ENCODE peak calls at places on chromosomes 13 and 19, in eight cellular contexts. One of them, this sample, is unnamed.

GRCh38 chr19:50155520-50156109 is 7.5 kb downstream of the IZUMO2 start:
- DNase-seq in skeletal muscle cell: no peak
- DNase-seq in NCI-H510A treated with DMSO at 0.1 percent for 48 hours: no peak
- DNase-seq in ELR: no peak
- DNase-seq in tibial nerve: no peak
- DNase-seq in T-cell: no peak
- DNase-seq in stromal cell of bone marrow: no peak
- DNase-seq in occipital lobe: no peak
- DNase-seq in this sample: no peak

GRCh38 chr13:40547545-40548322 is 118.7 kb downstream of the FOXO1 start:
- DNase-seq in skeletal muscle cell: no peak
- DNase-seq in NCI-H510A treated with DMSO at 0.1 percent for 48 hours: no peak
- DNase-seq in ELR: no peak
- DNase-seq in tibial nerve: no peak
- DNase-seq in T-cell: no peak
- DNase-seq in stromal cell of bone marrow: no peak
- DNase-seq in occipital lobe: no peak
- DNase-seq in this sample: no peak

GRCh38 chr13:36418022-36418805 is 14.1 kb upstream of the CCNA1 start:
- DNase-seq in skeletal muscle cell: peak
- DNase-seq in NCI-H510A treated with DMSO at 0.1 percent for 48 hours: no peak
- DNase-seq in ELR: peak
- DNase-seq in tibial nerve: no peak
- DNase-seq in T-cell: no peak
- DNase-seq in stromal cell of bone marrow: peak
- DNase-seq in occipital lobe: no peak
- DNase-seq in this sample: no peak

GRCh38 chr19:54677217-54677616 is 14.4 kb downstream of the LILRB4 start:
- DNase-seq in skeletal muscle cell: no peak
- DNase-seq in NCI-H510A treated with DMSO at 0.1 percent for 48 hours: no peak
- DNase-seq in ELR: no peak
- DNase-seq in tibial nerve: no peak
- DNase-seq in T-cell: no peak
- DNase-seq in stromal cell of bone marrow: no peak
- DNase-seq in occipital lobe: no peak
- DNase-seq in this sample: no peak

GRCh38 chr19:38199340-38199739 is 24.7 kb downstream of the DPF1 start:
- DNase-seq in skeletal muscle cell: no peak
- DNase-seq in NCI-H510A treated with DMSO at 0.1 percent for 48 hours: no peak
- DNase-seq in ELR: no peak
- DNase-seq in tibial nerve: no peak
- DNase-seq in T-cell: no peak
- DNase-seq in stromal cell of bone marrow: no peak
- DNase-seq in occipital lobe: no peak
- DNase-seq in this sample: no peak

GRCh38 chr19:628168-628567 is 5.2 kb downstream of the POLRMT start:
- DNase-seq in skeletal muscle cell: no peak
- DNase-seq in NCI-H510A treated with DMSO at 0.1 percent for 48 hours: no peak
- DNase-seq in ELR: peak
- DNase-seq in tibial nerve: no peak
- DNase-seq in T-cell: no peak
- DNase-seq in stromal cell of bone marrow: no peak
- DNase-seq in occipital lobe: no peak
- DNase-seq in this sample: no peak

GRCh38 chr13:19153782-19154450 is 27.7 kb downstream of the TUBA3C start:
- DNase-seq in skeletal muscle cell: no peak
- DNase-seq in NCI-H510A treated with DMSO at 0.1 percent for 48 hours: no peak
- DNase-seq in ELR: no peak
- DNase-seq in tibial nerve: no peak
- DNase-seq in T-cell: no peak
- DNase-seq in stromal cell of bone marrow: no peak
- DNase-seq in occipital lobe: no peak
- DNase-seq in this sample: no peak

GRCh38 chr19:5957132-5957531 is 20.8 kb downstream of the RANBP3 start:
- DNase-seq in skeletal muscle cell: no peak
- DNase-seq in NCI-H510A treated with DMSO at 0.1 percent for 48 hours: peak
- DNase-seq in ELR: peak
- DNase-seq in tibial nerve: no peak
- DNase-seq in T-cell: no peak
- DNase-seq in stromal cell of bone marrow: no peak
- DNase-seq in occipital lobe: no peak
- DNase-seq in this sample: no peak

GRCh38 chr13:29546662-29547061 is 48.8 kb downstream of the SLC7A1 start:
- DNase-seq in skeletal muscle cell: no peak
- DNase-seq in NCI-H510A treated with DMSO at 0.1 percent for 48 hours: no peak
- DNase-seq in ELR: no peak
- DNase-seq in tibial nerve: no peak
- DNase-seq in T-cell: no peak
- DNase-seq in stromal cell of bone marrow: no peak
- DNase-seq in occipital lobe: no peak
- DNase-seq in this sample: no peak

GRCh38 chr19:13215572-13216380 is 65.6 kb downstream of the IER2 start:
- DNase-seq in skeletal muscle cell: no peak
- DNase-seq in NCI-H510A treated with DMSO at 0.1 percent for 48 hours: no peak
- DNase-seq in ELR: peak
- DNase-seq in tibial nerve: no peak
- DNase-seq in T-cell: no peak
- DNase-seq in stromal cell of bone marrow: no peak
- DNase-seq in occipital lobe: no peak
- DNase-seq in this sample: no peak

This sample was measured in activated gamma-delta T cell.